ENCODE peak calls at places on chromosomes 16 and 17, in nine cellular contexts. O is heart left ventricle, U is prostate gland, L is A549, Q is endothelial cell of umbilical vein, H is transverse colon, J is adrenal gland, R is tibial nerve, M is IMR-90. D is an unnamed sample.

GRCh38 chr16:351804-352520 is 561 bp downstream of the AXIN1 start:
- DNase-seq in O (peak; percentile 52), U (no peak), L (no peak), Q (no peak), H (peak; percentile 46), J (no peak), R (no peak), M (no peak), D (peak; percentile 42)

GRCh38 chr16:8660841-8661301 is 13.5 kb upstream of the ABAT start:
- DNase-seq in O (peak; percentile 41), U (peak; percentile 61), L (peak; percentile 72), Q (peak; percentile 53), H (peak; percentile 73), J (peak; percentile 82), R (peak; percentile 38), M (peak; percentile 58), D (peak; percentile 79)

GRCh38 chr16:24844101-24845030 is 1.4 kb upstream of the SLC5A11 start:
- DNase-seq in O (no peak), U (no peak), L (peak; percentile 93), Q (no peak), H (peak; percentile 36), J (no peak), R (no peak), M (peak; percentile 28), D (no peak)

GRCh38 chr16:84466692-84467091 is 37.8 kb downstream of the MEAK7 start:
- DNase-seq in O (no peak), U (no peak), L (no peak), Q (no peak), H (no peak), J (no peak), R (no peak), M (no peak), D (no peak)

GRCh38 chr17:12765544-12765943 is 23.8 kb upstream of the ARHGAP44 start:
- DNase-seq in O (peak; percentile 37), U (no peak), L (peak; percentile 74), Q (no peak), H (no peak), J (peak; percentile 34), R (no peak), M (peak; percentile 96), D (no peak)

GRCh38 chr16:50146479-50147435 is 6.3 kb upstream of the TENT4B start:
- DNase-seq in O (no peak), U (no peak), L (no peak), Q (no peak), H (no peak), J (no peak), R (no peak), M (no peak), D (peak; percentile 43)

GRCh38 chr16:85610446-85611204 is 2.5 kb upstream of the GSE1 start:
- DNase-seq in O (peak; percentile 86), U (peak; percentile 83), L (peak; percentile 84), Q (peak; percentile 53), H (peak; percentile 89), J (peak; percentile 90), R (peak; percentile 77), M (peak; percentile 81), D (peak; percentile 89)

GRCh38 chr16:1101573-1102332 is 5.7 kb upstream of the C1QTNF8 start:
- DNase-seq in O (no peak), U (no peak), L (no peak), Q (no peak), H (no peak), J (no peak), R (no peak), M (no peak), D (no peak)

GRCh38 chr17:17877548-17878358 is 41.0 kb upstream of the SREBF1 start:
- DNase-seq in O (peak; percentile 84), U (peak; percentile 87), L (no peak), Q (peak; percentile 98), H (peak; percentile 55), J (peak; percentile 89), R (peak; percentile 36), M (peak; percentile 90), D (peak; percentile 99)

GRCh38 chr17:35892091-35892637 is 12.0 kb upstream of the CCL5 start:
- DNase-seq in O (no peak), U (no peak), L (peak; percentile 17), Q (no peak), H (no peak), J (peak; percentile 26), R (no peak), M (peak; percentile 12), D (no peak)

GRCh38 chr16:89118361-89119061 is 24.9 kb downstream of the ACSF3 start:
- DNase-seq in O (no peak), U (no peak), L (no peak), Q (no peak), H (peak; percentile 3), J (peak; percentile 79), R (no peak), M (no peak), D (no peak)

GRCh38 chr17:64003526-64004121 is 5.5 kb downstream of the PRR29 start:
- DNase-seq in O (no peak), U (no peak), L (no peak), Q (no peak), H (no peak), J (peak; percentile 13), R (no peak), M (no peak), D (no peak)

DNA sequence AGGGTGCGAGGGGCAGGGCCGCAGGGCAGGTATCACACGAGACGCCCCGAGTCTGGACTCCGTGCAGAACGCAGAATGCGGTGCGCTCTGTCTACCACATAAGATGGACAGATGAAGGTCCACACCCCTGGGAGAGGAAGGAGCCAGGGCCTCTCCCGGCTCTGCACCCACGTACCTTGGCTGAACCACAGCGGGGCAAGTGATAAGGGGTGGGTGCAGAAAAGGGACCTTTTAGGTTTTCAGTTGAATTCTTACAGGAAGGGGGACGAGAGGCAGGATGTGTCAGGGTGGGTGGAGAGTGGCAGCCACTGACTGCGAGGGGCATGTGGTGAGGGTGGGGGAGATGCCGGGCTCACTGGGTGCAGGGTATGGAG is 338 bp downstream of the CD300A start:
- DNase-seq in O (no peak), U (no peak), L (no peak), Q (no peak), H (no peak), J (no peak), R (no peak), M (no peak), D (no peak)
- H3K4me1 ChIP-seq in O (peaks cover 54% of the 10 kb centered on the region), U (no peaks in the 10 kb centered on the region), L (no peaks in the 10 kb centered on the region), Q (no peaks in the 10 kb centered on the region), H (no peaks in the 10 kb centered on the region), J (no peaks in the 10 kb centered on the region), R (peaks cover 14% of the 10 kb centered on the region), M (no peaks in the 10 kb centered on the region), D (no peaks in the 10 kb centered on the region)

GRCh38 chr17:44564429-44564828 is 7.1 kb downstream of the FZD2 start:
- DNase-seq in O (no peak), U (no peak), L (no peak), Q (no peak), H (no peak), J (no peak), R (no peak), M (no peak), D (no peak)

GRCh38 chr17:44568311-44568710 is 11.0 kb downstream of the FZD2 start:
- DNase-seq in O (no peak), U (no peak), L (no peak), Q (no peak), H (no peak), J (no peak), R (no peak), M (no peak), D (no peak)

GRCh38 chr17:44569459-44569858 is 12.2 kb downstream of the FZD2 start:
- DNase-seq in O (no peak), U (no peak), L (no peak), Q (no peak), H (no peak), J (no peak), R (no peak), M (no peak), D (no peak)

GRCh38 chr17:44561237-44561623 is 3.9 kb downstream of the FZD2 start:
- DNase-seq in O (no peak), U (no peak), L (no peak), Q (no peak), H (no peak), J (no peak), R (no peak), M (no peak), D (no peak)

DNA sequence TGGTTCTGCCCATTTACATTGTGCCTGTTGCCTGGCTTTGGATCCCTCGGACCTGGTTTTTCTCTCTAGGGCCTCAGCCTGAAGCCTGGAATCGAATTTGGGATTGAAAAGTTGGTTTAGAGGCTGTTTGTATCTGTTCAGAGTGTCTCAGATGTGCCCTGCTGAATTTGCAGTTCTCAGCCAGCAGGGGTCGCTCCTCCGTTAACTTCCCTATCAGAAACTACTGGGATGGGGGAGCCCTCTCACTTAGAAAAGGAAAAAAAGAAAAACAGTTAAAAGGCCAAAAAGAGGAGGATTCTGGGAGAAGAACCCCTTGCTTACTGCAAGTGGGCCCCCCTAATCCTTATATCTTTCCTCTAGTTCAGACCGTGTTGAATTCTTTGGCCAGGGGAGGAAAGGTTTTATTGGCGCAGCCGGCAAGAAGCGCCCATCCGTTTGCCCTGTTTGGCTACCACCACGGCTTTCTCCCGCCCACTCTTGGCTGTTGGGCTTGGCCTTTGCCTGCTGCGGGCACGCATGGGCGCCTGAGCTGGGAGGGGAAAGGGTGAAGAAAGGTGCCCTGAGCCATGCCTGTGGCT is 8.7 kb downstream of the FZD2 start:
- DNase-seq in O (no peak), U (no peak), L (no peak), Q (no peak), H (no peak), J (no peak), R (no peak), M (no peak), D (no peak)
- TF ChIP-seq CTCF in O (no peak), U (no peak), L (peak; percentile 43), Q (peak; percentile 61), H (no peak), J (no peak), R (no peak), M (peak; percentile 64), D (no peak)

GRCh38 chr17:50393700-50394099 is 3.6 kb downstream of the LRRC59 start:
- DNase-seq in O (no peak), U (no peak), L (no peak), Q (no peak), H (no peak), J (no peak), R (no peak), M (no peak), D (no peak)

GRCh38 chr17:50397919-50398285 is 579 bp upstream of the LRRC59 start:
- DNase-seq in O (no peak), U (no peak), L (no peak), Q (no peak), H (no peak), J (no peak), R (no peak), M (no peak), D (no peak)

GRCh38 chr17:50396261-50397110 is 837 bp downstream of the LRRC59 start:
- DNase-seq in O (no peak), U (peak; percentile 35), L (peak; percentile 70), Q (peak; percentile 54), H (peak; percentile 73), J (peak; percentile 94), R (no peak), M (peak; percentile 56), D (peak; percentile 48)

GRCh38 chr17:50394711-50395110 is 2.6 kb downstream of the LRRC59 start:
- DNase-seq in O (no peak), U (no peak), L (no peak), Q (no peak), H (no peak), J (no peak), R (no peak), M (no peak), D (no peak)

GRCh38 chr17:50397111-50397918 is at the start of gene LRRC59:
- DNase-seq in O (peak; percentile 90), U (peak; percentile 76), L (peak; percentile 91), Q (peak; percentile 88), H (peak; percentile 94), J (peak; percentile 92), R (peak; percentile 72), M (peak; percentile 82), D (peak; percentile 85)
- TF ChIP-seq POLR2A in O (no peak), U (peak; percentile 47), L (peak; percentile 91), Q (peak; percentile 81), H (peak; percentile 84), J (peak; percentile 79), R (peak; percentile 31), M (peak; percentile 95), D (no peak)

GRCh38 chr16:48596326-48596725 is 13.7 kb downstream of the N4BP1 start:
- DNase-seq in O (no peak), U (no peak), L (no peak), Q (no peak), H (no peak), J (no peak), R (no peak), M (no peak), D (no peak)
- H3K4me1 ChIP-seq in O (peaks cover 66% of the 10 kb centered on the region), U (no peaks in the 10 kb centered on the region), L (no peaks in the 10 kb centered on the region), Q (peaks cover 20% of the 10 kb centered on the region), H (peaks cover 31% of the 10 kb centered on the region), J (peaks cover 42% of the 10 kb centered on the region), R (peaks cover 54% of the 10 kb centered on the region), M (peaks cover 5% of the 10 kb centered on the region), D (peaks cover 26% of the 10 kb centered on the region)